ENCODE peak calls at places on chromosomes 16 and 17, in five cellular contexts. G is C1 segment of cervical spinal cord, A is T follicular helper cell, O is NCI-H2081 treated with DMSO at 0.1 percent for 48 hours, R is cardiac muscle cell. U is an unnamed sample.
A peak's percentile ranks its signal among the peaks of the same experiment; 100 is the strongest.

GRCh38 chr16:85415196-85415988 is 197.7 kb upstream of the GSE1 start:
- DNase-seq in G (no peak), A (no peak), O (no peak), R (no peak), U (no peak)

GRCh38 chr16:57042157-57043111 is 49.9 kb upstream of the CPNE2 start:
- DNase-seq in G (no peak), A (peak; percentile 42), O (no peak), R (no peak), U (no peak)

GRCh38 chr17:63911657-63912100 is 621 bp upstream of the CSHL1 start:
- DNase-seq in G (no peak), A (peak; percentile 44), O (no peak), R (peak; percentile 19), U (peak; percentile 11)

GRCh38 chr17:81125573-81126081 is 39.7 kb upstream of the PVALEF start:
- DNase-seq in G (no peak), A (no peak), O (no peak), R (no peak), U (no peak)

GRCh38 chr16:3909791-3910583 is 29.5 kb upstream of the CREBBP start:
- DNase-seq in G (no peak), A (no peak), O (no peak), R (no peak), U (peak; percentile 18)

GRCh38 chr17:44304651-44305050 is 3.8 kb upstream of the RUNDC3A start:
- DNase-seq in G (no peak), A (no peak), O (no peak), R (no peak), U (no peak)

GRCh38 chr16:87068316-87068715 is 248.9 kb downstream of the C16orf95 start:
- DNase-seq in G (no peak), A (no peak), O (no peak), R (no peak), U (no peak)

GRCh38 chr16:16008666-16009065 is 59.2 kb downstream of the ABCC1 start:
- DNase-seq in G (no peak), A (no peak), O (no peak), R (no peak), U (no peak)

GRCh38 chr17:44972953-44973352 is 4.8 kb upstream of the C1QL1 start:
- DNase-seq in G (no peak), A (no peak), O (no peak), R (peak; percentile 67), U (no peak)

GRCh38 chr17:81062014-81062413 is 27.1 kb downstream of the BAIAP2 start:
- DNase-seq in G (no peak), A (no peak), O (no peak), R (no peak), U (no peak)

GRCh38 chr16:88747588-88748301 is 37.3 kb downstream of the PIEZO1 start:
- DNase-seq in G (no peak), A (no peak), O (no peak), R (peak; percentile 16), U (no peak)

GRCh38 chr16:65740716-65741115 is 618.9 kb upstream of the CDH11 start:
- DNase-seq in G (no peak), A (no peak), O (no peak), R (peak; percentile 24), U (no peak)

GRCh38 chr17:40122466-40122943 is 734 bp downstream of the MSL1 start:
- DNase-seq in G (no peak), A (no peak), O (no peak), R (peak; percentile 58), U (peak; percentile 13)

GRCh38 chr16:1612320-1613111 is at the start of gene CRAMP1:
- DNase-seq in G (no peak), A (peak; percentile 9), O (no peak), R (peak; percentile 8), U (no peak)

U was measured in NCI-H2227 treated with DMSO at 0.1 percent for 48 hours.